ENCODE peak calls at places on chromosome X, in seven cellular contexts. G is endothelial cell of umbilical vein, V is pancreas, T is PC-3, S is heart left ventricle, R is ovary, M is mucosa of descending colon. U is an unnamed sample. For H3K4me1, the result is how much of the 10 kb centered on the place peaks cover.

GRCh38 chrX:106415276-106415895 is 196.4 kb upstream of the RADX start:
- DNase-seq in G (peak), V (no peak), T (peak), S (no peak), R (no peak), M (peak), U (no peak)

GRCh38 chrX:10423716-10424115 is 196.7 kb downstream of the MID1 start:
- DNase-seq in G (no peak), V (no peak), T (no peak), S (no peak), R (no peak), M (no peak), U (no peak)

GRCh38 chrX:85922821-85923220 is 124.5 kb downstream of the CHM start:
- DNase-seq in G (no peak), V (no peak), T (peak), S (no peak), R (no peak), M (no peak), U (no peak)

GRCh38 chrX:103730746-103731508 is 20.2 kb downstream of the TMEM31 start:
- DNase-seq in G (peak), V (no peak), T (no peak), S (no peak), R (no peak), M (no peak), U (no peak)

GRCh38 chrX:45360571-45360970 is 159.9 kb upstream of the DIPK2B start:
- DNase-seq in G (no peak), V (no peak), T (peak), S (no peak), R (no peak), M (no peak), U (no peak)

GRCh38 chrX:120517936-120518335 is 42.8 kb downstream of the CUL4B start:
- DNase-seq in G (peak), V (no peak), T (peak), S (no peak), R (no peak), M (no peak), U (no peak)

GRCh38 chrX:71998836-71999509 is 88.3 kb downstream of the NHSL2 start:
- DNase-seq in G (peak), V (no peak), T (peak), S (no peak), R (no peak), M (peak), U (no peak)

GRCh38 chrX:69179380-69179911 is 14.2 kb upstream of the PJA1 start:
- DNase-seq in G (no peak), V (no peak), T (no peak), S (no peak), R (peak), M (no peak), U (no peak)

GRCh38 chrX:39331062-39331704 is 529.9 kb downstream of the MID1IP1 start:
- DNase-seq in G (no peak), V (no peak), T (no peak), S (no peak), R (no peak), M (no peak), U (no peak)

GRCh38 chrX:23804578-23804977 is 21.6 kb downstream of the SAT1 start:
- DNase-seq in G (no peak), V (no peak), T (no peak), S (no peak), R (no peak), M (no peak), U (no peak)

GRCh38 chrX:22652596-22652995 is 347.2 kb upstream of the DDX53 start:
- DNase-seq in G (no peak), V (no peak), T (peak), S (no peak), R (no peak), M (peak), U (no peak)

GRCh38 chrX:141924293-141924692 is 20.6 kb downstream of the MAGEC1 start:
- DNase-seq in G (no peak), V (no peak), T (peak), S (no peak), R (no peak), M (no peak), U (no peak)

GRCh38 chrX:18640686-18641085 is 31.2 kb downstream of the RS1 start:
- DNase-seq in G (no peak), V (no peak), T (no peak), S (no peak), R (no peak), M (no peak), U (no peak)

GRCh38 chrX:39418936-39419659 is 617.8 kb downstream of the MID1IP1 start:
- DNase-seq in G (peak), V (peak), T (no peak), S (peak), R (peak), M (no peak), U (no peak)

GRCh38 chrX:97210501-97210900 is 326.8 kb downstream of the RPA4 start:
- DNase-seq in G (no peak), V (no peak), T (no peak), S (no peak), R (no peak), M (no peak), U (no peak)

GRCh38 chrX:11462136-11462535 is 168.9 kb downstream of the AMELX start:
- DNase-seq in G (peak), V (no peak), T (no peak), S (no peak), R (no peak), M (no peak), U (no peak)

GRCh38 chrX:29721152-29721551 is 494.2 kb upstream of the MAGEB2 start:
- DNase-seq in G (no peak), V (no peak), T (no peak), S (no peak), R (no peak), M (no peak), U (no peak)

GRCh38 chrX:47078129-47079043 is at the start of gene RGN:
- DNase-seq in G (no peak), V (peak), T (no peak), S (peak), R (peak), M (peak), U (no peak)

GRCh38 chrX:29872831-29873230 is 342.5 kb upstream of the MAGEB2 start:
- DNase-seq in G (no peak), V (no peak), T (no peak), S (no peak), R (no peak), M (no peak), U (no peak)

GRCh38 chrX:68261060-68261672 is 172.1 kb downstream of the OPHN1 start:
- DNase-seq in G (no peak), V (no peak), T (peak), S (no peak), R (no peak), M (no peak), U (peak)

GRCh38 chrX:16578218-16578617 is 71.7 kb upstream of the S100G start:
- DNase-seq in G (no peak), V (no peak), T (peak), S (no peak), R (no peak), M (no peak), U (no peak)

GRCh38 chrX:53018627-53019026 is 30.0 kb upstream of the GPR173 start:
- DNase-seq in G (no peak), V (no peak), T (peak), S (no peak), R (no peak), M (no peak), U (no peak)

GRCh38 chrX:38282044-38282443 is 45.3 kb downstream of the RPGR start:
- DNase-seq in G (peak), V (no peak), T (peak), S (no peak), R (no peak), M (no peak), U (no peak)

GRCh38 chrX:1093112-1093511 is 119.3 kb downstream of the CRLF2 start:
- DNase-seq in G (no peak), V (no peak), T (no peak), S (no peak), R (no peak), M (no peak), U (no peak)

GRCh38 chrX:69133561-69134542 is 31.4 kb downstream of the PJA1 start:
- DNase-seq in G (peak), V (no peak), T (peak), S (no peak), R (no peak), M (peak), U (no peak)

GRCh38 chrX:36867143-36867542 is 141.0 kb upstream of the FAM47C start:
- DNase-seq in G (peak), V (no peak), T (peak), S (no peak), R (no peak), M (peak), U (no peak)

GRCh38 chrX:69807400-69807799 is 191.5 kb downstream of the EDA start:
- DNase-seq in G (no peak), V (no peak), T (no peak), S (no peak), R (no peak), M (no peak), U (no peak)

GRCh38 chrX:85379174-85379907 is at the start of gene POF1B:
- DNase-seq in G (no peak), V (peak), T (no peak), S (peak), R (no peak), M (peak), U (no peak)

GRCh38 chrX:10101269-10101668 is 55.5 kb upstream of the CLCN4 start:
- DNase-seq in G (no peak), V (peak), T (no peak), S (no peak), R (no peak), M (peak), U (no peak)

GRCh38 chrX:53716328-53717088 is 30.0 kb upstream of the HUWE1 start:
- DNase-seq in G (peak), V (no peak), T (peak), S (no peak), R (no peak), M (peak), U (no peak)

GRCh38 chrX:94053575-94053974 is 379.6 kb downstream of the FAM133A start:
- DNase-seq in G (no peak), V (no peak), T (peak), S (no peak), R (no peak), M (no peak), U (no peak)

GRCh38 chrX:15988661-15989603 is 134.3 kb upstream of the AP1S2 start:
- DNase-seq in G (peak), V (no peak), T (peak), S (no peak), R (no peak), M (no peak), U (no peak)

GRCh38 chrX:146278381-146278780 is 460.8 kb downstream of the SLITRK2 start:
- DNase-seq in G (no peak), V (no peak), T (no peak), S (no peak), R (no peak), M (peak), U (no peak)

GRCh38 chrX:108091878-108092291 is 307 bp downstream of the ATG4A start:
- DNase-seq in G (no peak), V (no peak), T (peak), S (no peak), R (no peak), M (no peak), U (no peak)

GRCh38 chrX:130111220-130111934 is 1.1 kb upstream of the ELF4 start:
- DNase-seq in G (no peak), V (no peak), T (no peak), S (no peak), R (peak), M (no peak), U (no peak)

GRCh38 chrX:48936429-48937064 is 17.7 kb upstream of the PIM2 start:
- DNase-seq in G (no peak), V (no peak), T (no peak), S (no peak), R (no peak), M (no peak), U (no peak)
- H3K4me1 ChIP-seq in G (under half), V (under half), T (under half), S (under half), R (under half), M (under half), U (under half)

GRCh38 chrX:12948495-12948894 is 26.4 kb upstream of the TMSB4X start:
- DNase-seq in G (no peak), V (no peak), T (no peak), S (no peak), R (no peak), M (no peak), U (no peak)
- H3K4me1 ChIP-seq in G (under half), V (under half), T (under half), S (under half), R (under half), M (under half), U (under half)

GRCh38 chrX:66018585-66019309 is 21.1 kb downstream of the VSIG4 start:
- DNase-seq in G (no peak), V (no peak), T (no peak), S (no peak), R (no peak), M (no peak), U (no peak)

GRCh38 chrX:66020578-66021406 is 19.1 kb downstream of the VSIG4 start:
- DNase-seq in G (no peak), V (no peak), T (no peak), S (no peak), R (no peak), M (no peak), U (no peak)

GRCh38 chrX:66019310-66019652 is 20.6 kb downstream of the VSIG4 start:
- DNase-seq in G (no peak), V (no peak), T (no peak), S (no peak), R (no peak), M (no peak), U (no peak)

GRCh38 chrX:66021407-66021757 is 18.5 kb downstream of the VSIG4 start:
- DNase-seq in G (no peak), V (no peak), T (no peak), S (no peak), R (no peak), M (no peak), U (no peak)

GRCh38 chrX:66019974-66020373 is 19.9 kb downstream of the VSIG4 start:
- DNase-seq in G (no peak), V (no peak), T (no peak), S (no peak), R (no peak), M (no peak), U (no peak)
- H3K4me1 ChIP-seq in G (under half), V (under half), T (under half), S (under half), R (under half), M (under half), U (under half)

GRCh38 chrX:154048398-154048797 is 28.7 kb upstream of the IRAK1 start:
- DNase-seq in G (no peak), V (no peak), T (no peak), S (no peak), R (no peak), M (no peak), U (no peak)
- H3K4me1 ChIP-seq in G (under half), V (under half), T (under half), S (under half), R (under half), M (under half), U (under half)

GRCh38 chrX:2497961-2498780 is 2.6 kb downstream of the DHRSX start:
- DNase-seq in G (peak), V (peak), T (no peak), S (no peak), R (peak), M (peak), U (peak)
- H3K4me1 ChIP-seq in G (under half), V (under half), T (under half), S (under half), R (under half), M (under half), U (under half)

DNA sequence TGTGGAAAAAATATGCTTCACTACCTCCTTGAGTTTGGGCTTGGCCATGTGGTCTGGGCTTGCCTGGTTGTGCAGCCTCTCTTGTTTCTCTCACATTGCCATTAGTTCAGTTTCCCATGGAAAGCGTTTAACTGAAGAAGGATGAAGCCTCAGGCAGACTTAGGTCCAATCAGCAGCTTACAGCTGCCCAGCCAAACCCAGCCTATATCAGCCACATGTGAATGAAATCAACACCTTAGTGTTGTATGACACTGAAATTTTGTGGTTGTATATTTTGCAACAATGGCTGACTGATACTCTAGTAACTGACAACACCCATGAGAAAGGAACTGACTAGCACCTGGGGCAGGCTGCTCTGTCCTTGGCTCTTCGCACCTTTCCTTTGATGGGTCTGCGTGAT is 81.2 kb downstream of the KLF8 start:
- DNase-seq in G (no peak), V (no peak), T (no peak), S (no peak), R (no peak), M (no peak), U (no peak)
- H3K4me1 ChIP-seq in G (under half), V (under half), T (under half), S (under half), R (under half), M (under half), U (under half)

GRCh38 chrX:136622568-136622967 is 25.4 kb upstream of the CD40LG start:
- DNase-seq in G (no peak), V (no peak), T (no peak), S (no peak), R (no peak), M (no peak), U (no peak)

GRCh38 chrX:136623400-136623799 is 24.6 kb upstream of the CD40LG start:
- DNase-seq in G (no peak), V (no peak), T (no peak), S (no peak), R (no peak), M (no peak), U (no peak)

GRCh38 chrX:136616987-136617685 is 30.8 kb upstream of the CD40LG start:
- DNase-seq in G (no peak), V (no peak), T (no peak), S (no peak), R (no peak), M (no peak), U (no peak)

GRCh38 chrX:136620780-136621179 is 27.2 kb upstream of the CD40LG start:
- DNase-seq in G (no peak), V (no peak), T (peak), S (no peak), R (no peak), M (no peak), U (no peak)

DNA sequence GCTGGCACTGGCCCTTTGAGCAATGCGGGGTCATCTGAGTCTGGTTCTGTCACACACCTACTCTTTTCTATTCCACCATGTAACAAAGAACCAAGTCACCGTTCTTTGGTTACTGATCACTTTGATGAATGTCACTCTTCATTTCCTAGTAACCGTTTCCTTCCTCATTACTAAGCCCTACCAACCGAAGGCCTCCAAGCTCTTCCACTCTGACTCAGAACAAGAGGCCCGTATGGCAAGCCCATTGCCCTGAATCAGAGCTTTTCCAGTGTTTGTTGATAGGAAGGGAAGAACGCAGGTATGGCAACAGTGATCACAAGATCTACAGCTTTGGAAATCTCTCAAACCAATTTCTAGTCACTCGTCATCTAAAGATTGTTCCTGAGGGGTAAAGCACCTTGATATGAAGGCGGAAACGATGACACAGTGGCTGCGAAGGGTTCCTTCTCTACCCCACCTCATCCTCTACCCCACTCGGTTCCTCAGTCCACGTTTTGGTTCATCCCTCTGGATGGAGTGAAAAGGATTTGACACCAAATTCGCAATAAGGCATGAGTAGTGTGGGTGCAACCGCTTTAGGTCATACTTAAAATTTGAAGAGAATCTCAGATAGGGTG is 28.0 kb upstream of the CD40LG start:
- DNase-seq in G (no peak), V (no peak), T (peak), S (no peak), R (no peak), M (no peak), U (no peak)
- H3K4me1 ChIP-seq in G (under half), V (under half), T (under half), S (under half), R (under half), M (under half), U (under half)

GRCh38 chrX:133685806-133686205 is 270.5 kb upstream of the GPC4 start:
- DNase-seq in G (no peak), V (no peak), T (no peak), S (no peak), R (no peak), M (no peak), U (no peak)
- H3K4me1 ChIP-seq in G (under half), V (under half), T (under half), S (under half), R (under half), M (under half), U (under half)

GRCh38 chrX:19684265-19684664 is 169.0 kb upstream of the MAP3K15 start:
- DNase-seq in G (no peak), V (no peak), T (no peak), S (no peak), R (no peak), M (no peak), U (no peak)
- H3K4me1 ChIP-seq in G (under half), V (under half), T (under half), S (under half), R (under half), M (under half), U (under half)

DNA sequence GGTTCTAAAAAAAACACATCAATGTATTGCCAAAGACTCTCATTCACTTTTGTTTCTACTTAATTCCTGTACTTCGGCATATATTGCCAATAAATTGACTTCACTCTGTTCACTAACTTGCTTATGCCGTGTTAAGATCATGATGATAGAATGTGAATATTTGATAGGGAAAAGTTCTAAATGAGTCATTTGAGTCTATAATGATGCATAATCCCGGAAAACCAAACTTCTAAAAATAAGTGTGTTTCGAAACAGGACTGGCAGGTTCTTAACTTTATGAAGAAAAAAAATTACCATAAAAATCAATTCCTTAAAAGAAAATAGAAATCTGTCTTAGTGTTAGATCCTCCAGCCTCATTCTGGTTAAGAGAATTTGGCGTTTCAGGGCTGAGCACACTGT is 387.5 kb upstream of the FTHL17 start:
- DNase-seq in G (no peak), V (no peak), T (no peak), S (no peak), R (no peak), M (no peak), U (no peak)
- H3K4me1 ChIP-seq in G (under half), V (under half), T (under half), S (under half), R (under half), M (under half), U (under half)

U was measured in tibial artery.